ENCODE peak calls at places on chromosomes 12 and 14, in four cellular contexts. One of them, this sample, is unnamed.

GRCh38 chr12:72102150-72102549 is 163.5 kb downstream of the TPH2 start:
- DNase-seq in uterus: no peak
- DNase-seq in A549: no peak
- DNase-seq in ascending aorta: no peak
- DNase-seq in this sample: no peak

GRCh38 chr12:26891704-26892103 is 46.1 kb downstream of the INTS13 start:
- DNase-seq in uterus: no peak
- DNase-seq in A549: no peak
- DNase-seq in ascending aorta: no peak
- DNase-seq in this sample: no peak

GRCh38 chr12:55842681-55843429 is at the start of gene MMP19:
- DNase-seq in uterus: peak; percentile 70
- DNase-seq in A549: peak; percentile 21
- DNase-seq in ascending aorta: no peak
- DNase-seq in this sample: no peak

GRCh38 chr12:104793280-104793679 is 164.8 kb downstream of the SLC41A2 start:
- DNase-seq in uterus: peak; percentile 17
- DNase-seq in A549: no peak
- DNase-seq in ascending aorta: peak; percentile 63
- DNase-seq in this sample: no peak

GRCh38 chr12:25957898-25958253 is 606 bp upstream of the RASSF8 start:
- DNase-seq in uterus: peak; percentile 42
- DNase-seq in A549: no peak
- DNase-seq in ascending aorta: peak; percentile 79
- DNase-seq in this sample: no peak

GRCh38 chr14:94562941-94563883 is 2.0 kb downstream of the SERPINA4 start:
- DNase-seq in uterus: no peak
- DNase-seq in A549: no peak
- DNase-seq in ascending aorta: no peak
- DNase-seq in this sample: no peak

GRCh38 chr14:66361013-66361412 is 125.2 kb upstream of the CCDC196 start:
- DNase-seq in uterus: no peak
- DNase-seq in A549: no peak
- DNase-seq in ascending aorta: no peak
- DNase-seq in this sample: no peak

GRCh38 chr14:77306406-77307098 is 14.1 kb downstream of the POMT2 start:
- DNase-seq in uterus: no peak
- DNase-seq in A549: no peak
- DNase-seq in ascending aorta: no peak
- DNase-seq in this sample: no peak

GRCh38 chr14:93059917-93060545 is 55.7 kb downstream of the ITPK1 start:
- DNase-seq in uterus: no peak
- DNase-seq in A549: peak; percentile 21
- DNase-seq in ascending aorta: no peak
- DNase-seq in this sample: no peak

GRCh38 chr14:66069830-66070541 is 416.2 kb upstream of the CCDC196 start:
- DNase-seq in uterus: no peak
- DNase-seq in A549: no peak
- DNase-seq in ascending aorta: no peak
- DNase-seq in this sample: no peak

GRCh38 chr12:45309826-45310626 is 94.1 kb downstream of the ANO6 start:
- DNase-seq in uterus: no peak
- DNase-seq in A549: no peak
- DNase-seq in ascending aorta: no peak
- DNase-seq in this sample: no peak

GRCh38 chr14:75515631-75515999 is 6.7 kb upstream of the BATF start:
- DNase-seq in uterus: no peak
- DNase-seq in A549: no peak
- DNase-seq in ascending aorta: no peak
- DNase-seq in this sample: no peak

GRCh38 chr14:20400965-20401593 is 12.2 kb downstream of the TEP1 start:
- DNase-seq in uterus: no peak
- DNase-seq in A549: peak; percentile 28
- DNase-seq in ascending aorta: peak; percentile 39
- DNase-seq in this sample: no peak

GRCh38 chr14:37048666-37049071 is 123.7 kb downstream of the SLC25A21 start:
- DNase-seq in uterus: no peak
- DNase-seq in A549: no peak
- DNase-seq in ascending aorta: no peak
- DNase-seq in this sample: no peak

GRCh38 chr12:130555628-130556485 is 160.2 kb downstream of the RIMBP2 start:
- DNase-seq in uterus: no peak
- DNase-seq in A549: no peak
- DNase-seq in ascending aorta: no peak
- DNase-seq in this sample: no peak

GRCh38 chr14:36662258-36662542 is 540 bp downstream of the PAX9 start:
- DNase-seq in uterus: no peak
- DNase-seq in A549: no peak
- DNase-seq in ascending aorta: no peak
- DNase-seq in this sample: no peak

GRCh38 chr12:71477609-71478008 is 38.0 kb downstream of the LGR5 start:
- DNase-seq in uterus: no peak
- DNase-seq in A549: no peak
- DNase-seq in ascending aorta: no peak
- DNase-seq in this sample: peak; percentile 43

GRCh38 chr14:61477845-61478438 is 156.6 kb downstream of the PRKCH start:
- DNase-seq in uterus: no peak
- DNase-seq in A549: peak; percentile 70
- DNase-seq in ascending aorta: peak; percentile 94
- DNase-seq in this sample: peak; percentile 26

GRCh38 chr12:95179011-95179410 is 38.3 kb downstream of the FGD6 start:
- DNase-seq in uterus: no peak
- DNase-seq in A549: no peak
- DNase-seq in ascending aorta: no peak
- DNase-seq in this sample: no peak

GRCh38 chr12:67155863-67156262 is 113.3 kb upstream of the CAND1 start:
- DNase-seq in uterus: no peak
- DNase-seq in A549: peak; percentile 10
- DNase-seq in ascending aorta: no peak
- DNase-seq in this sample: no peak

GRCh38 chr12:26017484-26018211 is 59.2 kb downstream of the RASSF8 start:
- DNase-seq in uterus: no peak
- DNase-seq in A549: peak; percentile 60
- DNase-seq in ascending aorta: no peak
- DNase-seq in this sample: no peak

GRCh38 chr14:65073605-65074201 is 28.6 kb downstream of the MAX start:
- DNase-seq in uterus: no peak
- DNase-seq in A549: no peak
- DNase-seq in ascending aorta: no peak
- DNase-seq in this sample: peak; percentile 64

GRCh38 chr12:49346659-49347306 is at the start of gene DNAJC22:
- DNase-seq in uterus: no peak
- DNase-seq in A549: peak; percentile 37
- DNase-seq in ascending aorta: no peak
- DNase-seq in this sample: no peak

GRCh38 chr14:36996857-36997590 is 175.4 kb downstream of the SLC25A21 start:
- DNase-seq in uterus: no peak
- DNase-seq in A549: no peak
- DNase-seq in ascending aorta: no peak
- DNase-seq in this sample: no peak

GRCh38 chr14:54785111-54785777 is 117.4 kb downstream of the GCH1 start:
- DNase-seq in uterus: no peak
- DNase-seq in A549: no peak
- DNase-seq in ascending aorta: peak; percentile 63
- DNase-seq in this sample: no peak

GRCh38 chr12:121792607-121793500 is 634 bp downstream of the RHOF start:
- DNase-seq in uterus: no peak
- DNase-seq in A549: no peak
- DNase-seq in ascending aorta: no peak
- DNase-seq in this sample: no peak

GRCh38 chr12:58509116-58509885 is 411.0 kb downstream of the LRIG3 start:
- DNase-seq in uterus: no peak
- DNase-seq in A549: peak; percentile 72
- DNase-seq in ascending aorta: no peak
- DNase-seq in this sample: no peak

GRCh38 chr14:101364503-101365328 is 196.6 kb upstream of the DIO3 start:
- DNase-seq in uterus: peak; percentile 96
- DNase-seq in A549: no peak
- DNase-seq in ascending aorta: peak; percentile 85
- DNase-seq in this sample: peak; percentile 85

GRCh38 chr12:52208424-52209165 is 16.8 kb upstream of the KRT80 start:
- DNase-seq in uterus: no peak
- DNase-seq in A549: no peak
- DNase-seq in ascending aorta: no peak
- DNase-seq in this sample: peak; percentile 12

GRCh38 chr12:107767466-107767865 is 6.5 kb upstream of the PRDM4 start:
- DNase-seq in uterus: no peak
- DNase-seq in A549: no peak
- DNase-seq in ascending aorta: no peak
- DNase-seq in this sample: no peak

GRCh38 chr12:3326850-3327780 is 163.9 kb upstream of the PRMT8 start:
- DNase-seq in uterus: no peak
- DNase-seq in A549: no peak
- DNase-seq in ascending aorta: no peak
- DNase-seq in this sample: no peak

GRCh38 chr12:3325736-3326135 is 165.3 kb upstream of the PRMT8 start:
- DNase-seq in uterus: no peak
- DNase-seq in A549: no peak
- DNase-seq in ascending aorta: no peak
- DNase-seq in this sample: no peak

GRCh38 chr12:3328571-3328970 is 162.4 kb upstream of the PRMT8 start:
- DNase-seq in uterus: no peak
- DNase-seq in A549: no peak
- DNase-seq in ascending aorta: no peak
- DNase-seq in this sample: no peak

GRCh38 chr12:3328081-3328480 is 162.9 kb upstream of the PRMT8 start:
- DNase-seq in uterus: no peak
- DNase-seq in A549: no peak
- DNase-seq in ascending aorta: no peak
- DNase-seq in this sample: no peak

GRCh38 chr12:3326156-3326849 is 164.7 kb upstream of the PRMT8 start:
- DNase-seq in uterus: no peak
- DNase-seq in A549: no peak
- DNase-seq in ascending aorta: no peak
- DNase-seq in this sample: peak; percentile 18
- TF ChIP-seq CTCF in uterus: no peak
- TF ChIP-seq CTCF in A549: no peak
- TF ChIP-seq CTCF in ascending aorta: no peak
- TF ChIP-seq CTCF in this sample: no peak

GRCh38 chr12:68375701-68376469 is 43.7 kb upstream of the MDM1 start:
- DNase-seq in uterus: no peak
- DNase-seq in A549: no peak
- DNase-seq in ascending aorta: no peak
- DNase-seq in this sample: no peak
- H3K4me1 ChIP-seq in uterus: no peaks in the 10 kb centered on the region
- H3K4me1 ChIP-seq in A549: peaks cover 12% of the 10 kb centered on the region
- H3K4me1 ChIP-seq in ascending aorta: no peaks in the 10 kb centered on the region
- H3K4me1 ChIP-seq in this sample: peaks cover 51% of the 10 kb centered on the region

GRCh38 chr12:124829008-124829707 is 34.5 kb downstream of the SCARB1 start:
- DNase-seq in uterus: no peak
- DNase-seq in A549: peak; percentile 95
- DNase-seq in ascending aorta: no peak
- DNase-seq in this sample: no peak
- TF ChIP-seq CTCF in uterus: no peak
- TF ChIP-seq CTCF in A549: no peak
- TF ChIP-seq CTCF in ascending aorta: no peak
- TF ChIP-seq CTCF in this sample: no peak

DNA sequence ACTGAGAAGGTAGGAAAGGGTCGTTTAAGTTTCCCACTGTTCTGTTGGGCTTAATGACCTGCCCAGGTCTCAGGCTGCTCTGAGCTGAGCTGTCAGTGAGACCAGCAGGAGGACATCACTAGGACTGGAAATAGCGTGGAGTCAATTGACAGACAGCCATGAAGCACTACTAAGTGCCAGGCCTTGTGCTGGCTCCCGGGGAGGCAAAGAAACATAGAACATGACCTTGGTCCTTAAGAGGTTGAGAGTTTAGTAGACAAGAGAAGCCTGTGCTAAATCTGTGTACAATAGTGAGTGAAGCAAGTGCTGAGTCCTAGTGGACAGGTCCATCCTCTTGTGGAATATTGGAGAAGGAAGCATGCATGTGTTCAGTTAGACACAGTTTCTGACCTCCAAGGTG is 239.2 kb downstream of the CACNA1C start:
- DNase-seq in uterus: no peak
- DNase-seq in A549: no peak
- DNase-seq in ascending aorta: peak; percentile 38
- DNase-seq in this sample: no peak
- H3K4me1 ChIP-seq in uterus: peaks cover 4% of the 10 kb centered on the region
- H3K4me1 ChIP-seq in A549: no peaks in the 10 kb centered on the region
- H3K4me1 ChIP-seq in ascending aorta: peaks cover 4% of the 10 kb centered on the region
- H3K4me1 ChIP-seq in this sample: no peaks in the 10 kb centered on the region

GRCh38 chr12:32828552-32828951 is 68.0 kb downstream of the PKP2 start:
- DNase-seq in uterus: no peak
- DNase-seq in A549: no peak
- DNase-seq in ascending aorta: no peak
- DNase-seq in this sample: no peak

GRCh38 chr12:32824596-32824995 is 68.9 kb upstream of the YARS2 start:
- DNase-seq in uterus: no peak
- DNase-seq in A549: no peak
- DNase-seq in ascending aorta: no peak
- DNase-seq in this sample: no peak

GRCh38 chr12:32828120-32828519 is 68.5 kb downstream of the PKP2 start:
- DNase-seq in uterus: no peak
- DNase-seq in A549: no peak
- DNase-seq in ascending aorta: no peak
- DNase-seq in this sample: no peak

GRCh38 chr12:32822344-32822743 is 66.6 kb upstream of the YARS2 start:
- DNase-seq in uterus: no peak
- DNase-seq in A549: no peak
- DNase-seq in ascending aorta: no peak
- DNase-seq in this sample: no peak

GRCh38 chr12:32826807-32827412 is 69.7 kb downstream of the PKP2 start:
- DNase-seq in uterus: no peak
- DNase-seq in A549: no peak
- DNase-seq in ascending aorta: no peak
- DNase-seq in this sample: no peak
- TF ChIP-seq CTCF in uterus: no peak
- TF ChIP-seq CTCF in A549: no peak
- TF ChIP-seq CTCF in ascending aorta: no peak
- TF ChIP-seq CTCF in this sample: no peak

GRCh38 chr14:22532345-22533056 is 56.5 kb downstream of the DAD1 start:
- DNase-seq in uterus: no peak
- DNase-seq in A549: no peak
- DNase-seq in ascending aorta: peak; percentile 30
- DNase-seq in this sample: no peak
- H3K4me1 ChIP-seq in uterus: peaks cover 10% of the 10 kb centered on the region
- H3K4me1 ChIP-seq in A549: peaks cover 12% of the 10 kb centered on the region
- H3K4me1 ChIP-seq in ascending aorta: peaks cover 2% of the 10 kb centered on the region
- H3K4me1 ChIP-seq in this sample: no peaks in the 10 kb centered on the region

This sample was measured in gastrocnemius medialis.